ENCODE peak calls at places on chromosomes 1 and 21, in six cellular contexts. Y is esophagus squamous epithelium, S is A549, A is IMR-90, C is prostate gland, R is stomach. F is an unnamed sample.

GRCh38 chr1:160363951-160364350 is 2.9 kb upstream of the NHLH1 start:
- DNase-seq in A (no peak), S (no peak), C (no peak), R (no peak), Y (no peak), F (no peak)

GRCh38 chr1:228161381-228161780 is 4.2 kb upstream of the IBA57 start:
- DNase-seq in R (no peak), Y (no peak), S (no peak), C (no peak), A (no peak), F (no peak)

GRCh38 chr1:226029568-226030225 is 30.6 kb upstream of the SDE2 start:
- DNase-seq in C (no peak), Y (no peak), S (no peak), A (no peak), R (no peak), F (no peak)

GRCh38 chr1:98104285-98104684 is 183.5 kb upstream of the DPYD start:
- DNase-seq in S (no peak), A (peak; percentile 87), R (no peak), Y (no peak), C (no peak), F (no peak)

GRCh38 chr1:156870734-156871133 is 10.1 kb downstream of the NTRK1 start:
- DNase-seq in S (peak; percentile 60), Y (no peak), A (peak; percentile 93), R (no peak), C (no peak), F (peak; percentile 95)

GRCh38 chr21:34983680-34984086 is 65.4 kb downstream of the RUNX1 start:
- DNase-seq in S (no peak), R (no peak), Y (no peak), C (no peak), A (peak; percentile 63), F (peak; percentile 25)

GRCh38 chr21:36839123-36839522 is 127.3 kb downstream of the HLCS start:
- DNase-seq in S (no peak), Y (no peak), A (peak; percentile 91), R (no peak), C (no peak), F (no peak)

GRCh38 chr1:212119397-212119837 is 83.9 kb downstream of the DTL start:
- DNase-seq in R (no peak), C (no peak), A (no peak), S (no peak), Y (no peak), F (no peak)

GRCh38 chr1:207654320-207654719 is 9.4 kb downstream of the CR1L start:
- DNase-seq in A (peak; percentile 4), Y (no peak), R (no peak), C (no peak), S (no peak), F (no peak)

GRCh38 chr1:2175681-2176454 is 18.7 kb downstream of the FAAP20 start:
- DNase-seq in Y (no peak), A (no peak), S (no peak), C (no peak), R (no peak), F (no peak)
- TF ChIP-seq POLR2A in Y (no peak), A (no peak), S (no peak), C (no peak), R (no peak), F (no peak)

GRCh38 chr1:155126494-155127104 is 1.1 kb upstream of the EFNA1 start:
- DNase-seq in C (peak; percentile 54), S (no peak), Y (no peak), A (peak; percentile 27), R (peak; percentile 63), F (no peak)

GRCh38 chr1:155125946-155126493 is 1.7 kb upstream of the EFNA1 start:
- DNase-seq in C (peak; percentile 75), S (no peak), Y (no peak), A (no peak), R (peak; percentile 91), F (no peak)

GRCh38 chr1:155128469-155128754 is 736 bp downstream of the EFNA1 start:
- DNase-seq in Y (no peak), R (no peak), A (no peak), C (no peak), S (no peak), F (no peak)

GRCh38 chr1:155127672-155128468 is at the start of gene EFNA1:
- DNase-seq in C (peak; percentile 85), S (no peak), Y (no peak), A (no peak), R (peak; percentile 79), F (peak; percentile 45)

DNA sequence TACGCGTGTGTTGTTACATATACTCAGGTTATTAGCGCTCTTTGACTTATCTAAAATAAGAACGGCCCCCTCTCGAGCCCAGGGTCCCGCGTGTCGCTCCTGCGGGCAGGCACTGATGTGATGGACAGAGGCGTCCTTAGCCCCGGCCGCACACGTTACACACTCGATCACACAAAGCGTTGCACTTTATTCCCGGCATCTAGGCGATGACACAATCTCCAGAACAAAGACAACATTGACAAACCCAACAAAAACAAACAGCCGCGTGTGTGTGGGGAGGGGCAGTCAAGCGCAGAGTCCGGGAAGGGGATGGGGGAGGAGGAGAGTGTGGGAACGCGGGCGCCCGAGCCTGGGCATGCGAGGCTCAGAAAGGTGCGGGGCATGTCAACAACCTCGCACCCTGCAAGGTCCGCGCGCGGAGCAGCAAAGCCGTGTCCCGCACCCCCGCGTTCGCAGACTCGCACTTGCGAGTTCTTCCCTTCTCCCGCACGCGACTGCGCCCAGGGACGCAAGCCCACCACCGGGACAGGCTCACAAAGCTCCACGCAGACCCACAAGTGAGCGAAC is 488 bp upstream of the EFNA1 start:
- DNase-seq in R (peak; percentile 82), S (no peak), A (peak; percentile 57), Y (no peak), C (peak; percentile 93), F (no peak)
- TF ChIP-seq POLR2A in R (no peak), S (no peak), A (no peak), Y (peak; percentile 54), C (peak; percentile 70), F (no peak)

GRCh38 chr1:209831615-209832014 is 3.8 kb downstream of the UTP25 start:
- DNase-seq in A (peak; percentile 60), S (no peak), Y (no peak), C (no peak), R (no peak), F (no peak)

GRCh38 chr1:209839875-209840491 is 12.2 kb downstream of the UTP25 start:
- DNase-seq in R (no peak), S (peak; percentile 87), C (no peak), A (peak; percentile 98), Y (no peak), F (peak; percentile 73)

GRCh38 chr1:209838537-209838936 is 10.8 kb downstream of the UTP25 start:
- DNase-seq in R (peak; percentile 48), S (no peak), C (no peak), A (no peak), Y (no peak), F (no peak)

GRCh38 chr1:209837671-209838070 is 9.9 kb downstream of the UTP25 start:
- DNase-seq in R (no peak), S (no peak), A (no peak), C (no peak), Y (no peak), F (no peak)

DNA sequence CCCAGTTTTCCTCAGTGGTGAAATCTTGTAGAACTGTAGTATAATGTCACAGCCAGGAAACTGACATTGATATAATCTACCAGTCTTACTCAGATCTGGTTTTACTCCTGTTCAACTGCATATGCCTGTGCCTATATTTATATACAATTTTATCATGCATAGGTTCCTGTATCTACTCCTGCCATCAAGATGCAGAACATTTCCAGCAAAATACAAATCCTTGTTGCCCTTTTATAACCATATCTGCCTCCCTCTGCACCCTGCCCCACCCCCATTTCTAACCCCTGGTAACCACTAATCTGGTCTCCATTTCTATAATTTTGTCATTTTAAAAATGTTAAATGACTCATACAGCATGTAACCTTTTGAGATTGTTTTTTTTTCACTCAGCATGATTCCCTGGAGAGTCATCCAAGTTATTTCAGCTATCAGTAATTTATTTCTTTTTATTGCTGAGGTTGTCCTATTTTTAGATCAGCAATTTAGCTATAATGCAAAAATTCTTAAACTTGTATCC is 8.1 kb downstream of the UTP25 start:
- DNase-seq in Y (no peak), S (no peak), A (peak; percentile 67), R (no peak), C (no peak), F (no peak)
- TF ChIP-seq POLR2A in Y (no peak), S (no peak), A (no peak), R (no peak), C (no peak), F (no peak)

DNA sequence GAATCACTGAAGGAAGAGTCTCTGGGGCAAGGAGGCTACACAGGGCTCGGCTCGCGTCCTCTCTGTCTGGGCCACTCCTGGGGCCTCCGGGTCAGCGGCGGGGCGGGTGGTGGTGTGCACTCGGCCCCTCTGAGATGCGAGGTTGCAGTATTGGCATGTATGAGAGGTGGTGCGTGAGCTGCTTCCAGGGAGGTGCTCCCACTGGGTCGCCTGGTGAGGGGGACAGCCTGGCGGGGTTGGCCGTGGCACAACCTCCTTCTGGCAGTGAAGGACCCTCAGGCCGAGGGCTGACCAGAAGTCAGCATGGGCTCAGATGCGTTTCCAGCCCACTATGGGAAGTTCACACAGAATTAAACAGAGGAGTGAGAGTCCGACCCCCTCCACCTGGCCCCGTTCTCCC is 38.5 kb upstream of the COL18A1 start:
- DNase-seq in S (no peak), A (no peak), R (no peak), C (no peak), Y (no peak), F (no peak)
- TF ChIP-seq POLR2A in S (no peak), A (no peak), R (no peak), C (no peak), Y (no peak), F (no peak)

DNA sequence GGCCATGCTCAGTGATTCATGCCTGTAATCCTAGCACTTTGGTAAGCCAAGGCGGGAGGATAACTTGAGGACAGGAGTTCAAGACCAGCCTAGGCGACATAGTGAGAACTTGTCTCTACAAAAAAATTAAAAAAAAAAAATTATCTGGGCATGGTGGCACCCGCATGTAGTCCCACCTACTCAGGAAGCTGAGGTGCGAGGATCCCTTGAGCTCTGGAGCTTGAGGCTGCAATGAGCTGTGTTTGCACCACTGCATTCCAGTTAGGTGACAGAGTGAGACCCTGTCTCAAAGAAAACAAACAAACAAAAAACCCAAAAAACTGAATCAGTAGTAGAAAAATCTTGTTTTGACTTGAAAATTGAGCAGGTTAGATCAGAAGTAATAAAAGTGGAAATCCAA is 67.1 kb upstream of the IPO9 start:
- DNase-seq in Y (no peak), C (no peak), S (no peak), A (no peak), R (no peak), F (no peak)
- TF ChIP-seq POLR2A in Y (no peak), C (no peak), S (no peak), A (no peak), R (no peak), F (no peak)

F was measured in H54.